ENCODE peak calls at places on chromosomes 4 and X, in seven cellular contexts. One of them, this sample, is unnamed.

GRCh38 chrX:42776195-42776594 is 1.8 kb downstream of the PPP1R2C start:
- DNase-seq in mesenchymal stem cell: no peak
- DNase-seq in RKO: no peak
- DNase-seq in astrocyte of the spinal cord: no peak
- DNase-seq in NCI-H345: no peak
- DNase-seq in MM.1S: no peak
- DNase-seq in stimulated activated CD4-positive, alpha-beta T cell treated with anti-CD3 and anti-CD28 coated beads, Interleukin-12 subunit alpha, Interleukin-12 subunit beta, amount 100 ng/mL, for 48 hours: no peak
- DNase-seq in this sample: no peak

GRCh38 chr4:178264001-178264400 is 821.8 kb upstream of the AGA start:
- DNase-seq in astrocyte of the spinal cord: no peak
- DNase-seq in mesenchymal stem cell: no peak
- DNase-seq in MM.1S: no peak
- DNase-seq in RKO: no peak
- DNase-seq in NCI-H345: no peak
- DNase-seq in stimulated activated CD4-positive, alpha-beta T cell treated with anti-CD3 and anti-CD28 coated beads, Interleukin-12 subunit alpha, Interleukin-12 subunit beta, amount 100 ng/mL, for 48 hours: no peak
- DNase-seq in this sample: no peak

GRCh38 chr4:83252782-83253405 is 31.7 kb downstream of the COQ2 start:
- DNase-seq in astrocyte of the spinal cord: peak
- DNase-seq in stimulated activated CD4-positive, alpha-beta T cell treated with anti-CD3 and anti-CD28 coated beads, Interleukin-12 subunit alpha, Interleukin-12 subunit beta, amount 100 ng/mL, for 48 hours: peak
- DNase-seq in RKO: peak
- DNase-seq in NCI-H345: peak
- DNase-seq in MM.1S: peak
- DNase-seq in mesenchymal stem cell: peak
- DNase-seq in this sample: peak

GRCh38 chr4:62644372-62644771 is 1444.2 kb downstream of the ADGRL3 start:
- DNase-seq in mesenchymal stem cell: peak
- DNase-seq in stimulated activated CD4-positive, alpha-beta T cell treated with anti-CD3 and anti-CD28 coated beads, Interleukin-12 subunit alpha, Interleukin-12 subunit beta, amount 100 ng/mL, for 48 hours: no peak
- DNase-seq in RKO: peak
- DNase-seq in NCI-H345: peak
- DNase-seq in astrocyte of the spinal cord: peak
- DNase-seq in MM.1S: peak
- DNase-seq in this sample: peak

GRCh38 chrX:54494970-54495813 is 842 bp downstream of the FGD1 start:
- DNase-seq in RKO: no peak
- DNase-seq in NCI-H345: no peak
- DNase-seq in stimulated activated CD4-positive, alpha-beta T cell treated with anti-CD3 and anti-CD28 coated beads, Interleukin-12 subunit alpha, Interleukin-12 subunit beta, amount 100 ng/mL, for 48 hours: no peak
- DNase-seq in astrocyte of the spinal cord: peak
- DNase-seq in MM.1S: no peak
- DNase-seq in mesenchymal stem cell: peak
- DNase-seq in this sample: peak

GRCh38 chr4:88605744-88606143 is 13.5 kb downstream of the HERC3 start:
- DNase-seq in MM.1S: no peak
- DNase-seq in NCI-H345: no peak
- DNase-seq in astrocyte of the spinal cord: no peak
- DNase-seq in mesenchymal stem cell: no peak
- DNase-seq in stimulated activated CD4-positive, alpha-beta T cell treated with anti-CD3 and anti-CD28 coated beads, Interleukin-12 subunit alpha, Interleukin-12 subunit beta, amount 100 ng/mL, for 48 hours: no peak
- DNase-seq in RKO: no peak
- DNase-seq in this sample: no peak

GRCh38 chr4:153275380-153276276 is 68.9 kb upstream of the MND1 start:
- DNase-seq in astrocyte of the spinal cord: no peak
- DNase-seq in MM.1S: no peak
- DNase-seq in NCI-H345: no peak
- DNase-seq in stimulated activated CD4-positive, alpha-beta T cell treated with anti-CD3 and anti-CD28 coated beads, Interleukin-12 subunit alpha, Interleukin-12 subunit beta, amount 100 ng/mL, for 48 hours: no peak
- DNase-seq in RKO: no peak
- DNase-seq in mesenchymal stem cell: no peak
- DNase-seq in this sample: no peak

GRCh38 chrX:119093991-119094741 is 21.4 kb downstream of the CT47C1 start:
- DNase-seq in MM.1S: no peak
- DNase-seq in RKO: no peak
- DNase-seq in NCI-H345: peak
- DNase-seq in stimulated activated CD4-positive, alpha-beta T cell treated with anti-CD3 and anti-CD28 coated beads, Interleukin-12 subunit alpha, Interleukin-12 subunit beta, amount 100 ng/mL, for 48 hours: no peak
- DNase-seq in astrocyte of the spinal cord: peak
- DNase-seq in mesenchymal stem cell: no peak
- DNase-seq in this sample: no peak

GRCh38 chr4:64582492-64582891 is 173.2 kb upstream of the TECRL start:
- DNase-seq in mesenchymal stem cell: no peak
- DNase-seq in NCI-H345: no peak
- DNase-seq in astrocyte of the spinal cord: no peak
- DNase-seq in MM.1S: no peak
- DNase-seq in RKO: no peak
- DNase-seq in stimulated activated CD4-positive, alpha-beta T cell treated with anti-CD3 and anti-CD28 coated beads, Interleukin-12 subunit alpha, Interleukin-12 subunit beta, amount 100 ng/mL, for 48 hours: no peak
- DNase-seq in this sample: no peak

GRCh38 chr4:11608992-11609391 is 180.3 kb upstream of the HS3ST1 start:
- DNase-seq in RKO: no peak
- DNase-seq in NCI-H345: no peak
- DNase-seq in stimulated activated CD4-positive, alpha-beta T cell treated with anti-CD3 and anti-CD28 coated beads, Interleukin-12 subunit alpha, Interleukin-12 subunit beta, amount 100 ng/mL, for 48 hours: no peak
- DNase-seq in mesenchymal stem cell: no peak
- DNase-seq in MM.1S: no peak
- DNase-seq in astrocyte of the spinal cord: no peak
- DNase-seq in this sample: no peak

GRCh38 chrX:116873678-116874077 is 410.9 kb upstream of the CT83 start:
- DNase-seq in NCI-H345: no peak
- DNase-seq in astrocyte of the spinal cord: peak
- DNase-seq in RKO: peak
- DNase-seq in MM.1S: no peak
- DNase-seq in stimulated activated CD4-positive, alpha-beta T cell treated with anti-CD3 and anti-CD28 coated beads, Interleukin-12 subunit alpha, Interleukin-12 subunit beta, amount 100 ng/mL, for 48 hours: no peak
- DNase-seq in mesenchymal stem cell: peak
- DNase-seq in this sample: peak

GRCh38 chr4:56241500-56241899 is 145.8 kb downstream of the AASDH start:
- DNase-seq in mesenchymal stem cell: no peak
- DNase-seq in NCI-H345: no peak
- DNase-seq in astrocyte of the spinal cord: no peak
- DNase-seq in stimulated activated CD4-positive, alpha-beta T cell treated with anti-CD3 and anti-CD28 coated beads, Interleukin-12 subunit alpha, Interleukin-12 subunit beta, amount 100 ng/mL, for 48 hours: no peak
- DNase-seq in RKO: no peak
- DNase-seq in MM.1S: no peak
- DNase-seq in this sample: no peak

GRCh38 chrX:2863646-2864045 is 34.9 kb downstream of the GYG2 start:
- DNase-seq in NCI-H345: no peak
- DNase-seq in mesenchymal stem cell: peak
- DNase-seq in astrocyte of the spinal cord: no peak
- DNase-seq in RKO: no peak
- DNase-seq in stimulated activated CD4-positive, alpha-beta T cell treated with anti-CD3 and anti-CD28 coated beads, Interleukin-12 subunit alpha, Interleukin-12 subunit beta, amount 100 ng/mL, for 48 hours: no peak
- DNase-seq in MM.1S: no peak
- DNase-seq in this sample: peak

GRCh38 chr4:78396613-78397291 is 154.8 kb upstream of the ANXA3 start:
- DNase-seq in RKO: no peak
- DNase-seq in MM.1S: no peak
- DNase-seq in NCI-H345: no peak
- DNase-seq in stimulated activated CD4-positive, alpha-beta T cell treated with anti-CD3 and anti-CD28 coated beads, Interleukin-12 subunit alpha, Interleukin-12 subunit beta, amount 100 ng/mL, for 48 hours: no peak
- DNase-seq in mesenchymal stem cell: no peak
- DNase-seq in astrocyte of the spinal cord: no peak
- DNase-seq in this sample: no peak

GRCh38 chrX:119181491-119181890 is 53.9 kb upstream of the KIAA1210 start:
- DNase-seq in MM.1S: no peak
- DNase-seq in mesenchymal stem cell: no peak
- DNase-seq in stimulated activated CD4-positive, alpha-beta T cell treated with anti-CD3 and anti-CD28 coated beads, Interleukin-12 subunit alpha, Interleukin-12 subunit beta, amount 100 ng/mL, for 48 hours: no peak
- DNase-seq in astrocyte of the spinal cord: no peak
- DNase-seq in RKO: peak
- DNase-seq in NCI-H345: no peak
- DNase-seq in this sample: peak

GRCh38 chrX:45001038-45001437 is 128.1 kb downstream of the KDM6A start:
- DNase-seq in NCI-H345: no peak
- DNase-seq in astrocyte of the spinal cord: no peak
- DNase-seq in mesenchymal stem cell: no peak
- DNase-seq in MM.1S: no peak
- DNase-seq in RKO: no peak
- DNase-seq in stimulated activated CD4-positive, alpha-beta T cell treated with anti-CD3 and anti-CD28 coated beads, Interleukin-12 subunit alpha, Interleukin-12 subunit beta, amount 100 ng/mL, for 48 hours: no peak
- DNase-seq in this sample: no peak

GRCh38 chrX:104324461-104324860 is 69.7 kb upstream of the ESX1 start:
- DNase-seq in mesenchymal stem cell: no peak
- DNase-seq in RKO: no peak
- DNase-seq in NCI-H345: no peak
- DNase-seq in astrocyte of the spinal cord: no peak
- DNase-seq in MM.1S: no peak
- DNase-seq in stimulated activated CD4-positive, alpha-beta T cell treated with anti-CD3 and anti-CD28 coated beads, Interleukin-12 subunit alpha, Interleukin-12 subunit beta, amount 100 ng/mL, for 48 hours: no peak
- DNase-seq in this sample: no peak

GRCh38 chrX:155334486-155335316 is at the start of gene CLIC2:
- DNase-seq in NCI-H345: peak
- DNase-seq in astrocyte of the spinal cord: peak
- DNase-seq in stimulated activated CD4-positive, alpha-beta T cell treated with anti-CD3 and anti-CD28 coated beads, Interleukin-12 subunit alpha, Interleukin-12 subunit beta, amount 100 ng/mL, for 48 hours: no peak
- DNase-seq in MM.1S: peak
- DNase-seq in RKO: no peak
- DNase-seq in mesenchymal stem cell: peak
- DNase-seq in this sample: peak

GRCh38 chr4:54678826-54679225 is 21.1 kb downstream of the KIT start:
- DNase-seq in NCI-H345: no peak
- DNase-seq in MM.1S: no peak
- DNase-seq in astrocyte of the spinal cord: no peak
- DNase-seq in RKO: no peak
- DNase-seq in stimulated activated CD4-positive, alpha-beta T cell treated with anti-CD3 and anti-CD28 coated beads, Interleukin-12 subunit alpha, Interleukin-12 subunit beta, amount 100 ng/mL, for 48 hours: no peak
- DNase-seq in mesenchymal stem cell: no peak
- DNase-seq in this sample: no peak

GRCh38 chr4:173371292-173372192 is 788 bp downstream of the SAP30 start:
- DNase-seq in stimulated activated CD4-positive, alpha-beta T cell treated with anti-CD3 and anti-CD28 coated beads, Interleukin-12 subunit alpha, Interleukin-12 subunit beta, amount 100 ng/mL, for 48 hours: no peak
- DNase-seq in astrocyte of the spinal cord: peak
- DNase-seq in NCI-H345: peak
- DNase-seq in RKO: peak
- DNase-seq in mesenchymal stem cell: peak
- DNase-seq in MM.1S: peak
- DNase-seq in this sample: peak

GRCh38 chr4:40908702-40909362 is 159.1 kb downstream of the NSUN7 start:
- DNase-seq in NCI-H345: peak
- DNase-seq in stimulated activated CD4-positive, alpha-beta T cell treated with anti-CD3 and anti-CD28 coated beads, Interleukin-12 subunit alpha, Interleukin-12 subunit beta, amount 100 ng/mL, for 48 hours: peak
- DNase-seq in mesenchymal stem cell: peak
- DNase-seq in RKO: peak
- DNase-seq in MM.1S: peak
- DNase-seq in astrocyte of the spinal cord: peak
- DNase-seq in this sample: peak

GRCh38 chrX:26783512-26784225 is 567.7 kb downstream of the MAGEB5 start:
- DNase-seq in mesenchymal stem cell: peak
- DNase-seq in NCI-H345: peak
- DNase-seq in astrocyte of the spinal cord: peak
- DNase-seq in RKO: peak
- DNase-seq in stimulated activated CD4-positive, alpha-beta T cell treated with anti-CD3 and anti-CD28 coated beads, Interleukin-12 subunit alpha, Interleukin-12 subunit beta, amount 100 ng/mL, for 48 hours: no peak
- DNase-seq in MM.1S: peak
- DNase-seq in this sample: no peak

GRCh38 chr4:6093671-6094070 is 75.4 kb upstream of the C4orf50 start:
- DNase-seq in MM.1S: no peak
- DNase-seq in mesenchymal stem cell: no peak
- DNase-seq in stimulated activated CD4-positive, alpha-beta T cell treated with anti-CD3 and anti-CD28 coated beads, Interleukin-12 subunit alpha, Interleukin-12 subunit beta, amount 100 ng/mL, for 48 hours: no peak
- DNase-seq in astrocyte of the spinal cord: no peak
- DNase-seq in RKO: no peak
- DNase-seq in NCI-H345: no peak
- DNase-seq in this sample: no peak

GRCh38 chr4:6873792-6874461 is 35.7 kb upstream of the TBC1D14 start:
- DNase-seq in RKO: peak
- DNase-seq in MM.1S: peak
- DNase-seq in NCI-H345: peak
- DNase-seq in astrocyte of the spinal cord: peak
- DNase-seq in mesenchymal stem cell: peak
- DNase-seq in stimulated activated CD4-positive, alpha-beta T cell treated with anti-CD3 and anti-CD28 coated beads, Interleukin-12 subunit alpha, Interleukin-12 subunit beta, amount 100 ng/mL, for 48 hours: peak
- DNase-seq in this sample: peak

GRCh38 chr4:11436084-11436483 is 7.4 kb upstream of the HS3ST1 start:
- DNase-seq in mesenchymal stem cell: no peak
- DNase-seq in NCI-H345: no peak
- DNase-seq in stimulated activated CD4-positive, alpha-beta T cell treated with anti-CD3 and anti-CD28 coated beads, Interleukin-12 subunit alpha, Interleukin-12 subunit beta, amount 100 ng/mL, for 48 hours: no peak
- DNase-seq in MM.1S: no peak
- DNase-seq in astrocyte of the spinal cord: no peak
- DNase-seq in RKO: no peak
- DNase-seq in this sample: no peak

GRCh38 chr4:73187325-73187724 is 71.3 kb downstream of the ANKRD17 start:
- DNase-seq in astrocyte of the spinal cord: peak
- DNase-seq in stimulated activated CD4-positive, alpha-beta T cell treated with anti-CD3 and anti-CD28 coated beads, Interleukin-12 subunit alpha, Interleukin-12 subunit beta, amount 100 ng/mL, for 48 hours: no peak
- DNase-seq in NCI-H345: no peak
- DNase-seq in MM.1S: no peak
- DNase-seq in RKO: peak
- DNase-seq in mesenchymal stem cell: peak
- DNase-seq in this sample: no peak

GRCh38 chr4:89681671-89682070 is 155.3 kb downstream of the SNCA start:
- DNase-seq in astrocyte of the spinal cord: no peak
- DNase-seq in mesenchymal stem cell: no peak
- DNase-seq in MM.1S: no peak
- DNase-seq in stimulated activated CD4-positive, alpha-beta T cell treated with anti-CD3 and anti-CD28 coated beads, Interleukin-12 subunit alpha, Interleukin-12 subunit beta, amount 100 ng/mL, for 48 hours: no peak
- DNase-seq in RKO: no peak
- DNase-seq in NCI-H345: no peak
- DNase-seq in this sample: no peak

GRCh38 chr4:89708903-89709361 is 128.0 kb downstream of the SNCA start:
- DNase-seq in astrocyte of the spinal cord: peak
- DNase-seq in MM.1S: no peak
- DNase-seq in NCI-H345: no peak
- DNase-seq in RKO: no peak
- DNase-seq in stimulated activated CD4-positive, alpha-beta T cell treated with anti-CD3 and anti-CD28 coated beads, Interleukin-12 subunit alpha, Interleukin-12 subunit beta, amount 100 ng/mL, for 48 hours: no peak
- DNase-seq in mesenchymal stem cell: peak
- DNase-seq in this sample: no peak

GRCh38 chr4:94507708-94508107 is 56.0 kb downstream of the PDLIM5 start:
- DNase-seq in RKO: peak
- DNase-seq in astrocyte of the spinal cord: peak
- DNase-seq in mesenchymal stem cell: peak
- DNase-seq in NCI-H345: no peak
- DNase-seq in stimulated activated CD4-positive, alpha-beta T cell treated with anti-CD3 and anti-CD28 coated beads, Interleukin-12 subunit alpha, Interleukin-12 subunit beta, amount 100 ng/mL, for 48 hours: no peak
- DNase-seq in MM.1S: no peak
- DNase-seq in this sample: peak

GRCh38 chr4:86948276-86948675 is 13.5 kb downstream of the AFF1 start:
- DNase-seq in mesenchymal stem cell: no peak
- DNase-seq in stimulated activated CD4-positive, alpha-beta T cell treated with anti-CD3 and anti-CD28 coated beads, Interleukin-12 subunit alpha, Interleukin-12 subunit beta, amount 100 ng/mL, for 48 hours: no peak
- DNase-seq in NCI-H345: peak
- DNase-seq in MM.1S: no peak
- DNase-seq in RKO: no peak
- DNase-seq in astrocyte of the spinal cord: no peak
- DNase-seq in this sample: no peak

GRCh38 chr4:118586357-118586790 is 98.8 kb upstream of the METTL14 start:
- DNase-seq in stimulated activated CD4-positive, alpha-beta T cell treated with anti-CD3 and anti-CD28 coated beads, Interleukin-12 subunit alpha, Interleukin-12 subunit beta, amount 100 ng/mL, for 48 hours: no peak
- DNase-seq in RKO: no peak
- DNase-seq in MM.1S: no peak
- DNase-seq in NCI-H345: no peak
- DNase-seq in mesenchymal stem cell: no peak
- DNase-seq in astrocyte of the spinal cord: no peak
- DNase-seq in this sample: no peak

GRCh38 chr4:147691820-147692219 is 7.9 kb upstream of the PRMT9 start:
- DNase-seq in MM.1S: no peak
- DNase-seq in mesenchymal stem cell: no peak
- DNase-seq in NCI-H345: no peak
- DNase-seq in stimulated activated CD4-positive, alpha-beta T cell treated with anti-CD3 and anti-CD28 coated beads, Interleukin-12 subunit alpha, Interleukin-12 subunit beta, amount 100 ng/mL, for 48 hours: no peak
- DNase-seq in astrocyte of the spinal cord: no peak
- DNase-seq in RKO: no peak
- DNase-seq in this sample: no peak

GRCh38 chrX:29431895-29432294 is 783.5 kb upstream of the MAGEB2 start:
- DNase-seq in RKO: no peak
- DNase-seq in MM.1S: no peak
- DNase-seq in astrocyte of the spinal cord: peak
- DNase-seq in stimulated activated CD4-positive, alpha-beta T cell treated with anti-CD3 and anti-CD28 coated beads, Interleukin-12 subunit alpha, Interleukin-12 subunit beta, amount 100 ng/mL, for 48 hours: no peak
- DNase-seq in mesenchymal stem cell: no peak
- DNase-seq in NCI-H345: no peak
- DNase-seq in this sample: no peak

GRCh38 chr4:27360651-27361347 is 500.2 kb downstream of the STIM2 start:
- DNase-seq in mesenchymal stem cell: peak
- DNase-seq in NCI-H345: no peak
- DNase-seq in MM.1S: no peak
- DNase-seq in stimulated activated CD4-positive, alpha-beta T cell treated with anti-CD3 and anti-CD28 coated beads, Interleukin-12 subunit alpha, Interleukin-12 subunit beta, amount 100 ng/mL, for 48 hours: no peak
- DNase-seq in RKO: peak
- DNase-seq in astrocyte of the spinal cord: peak
- DNase-seq in this sample: peak

GRCh38 chr4:6885953-6886557 is 23.6 kb upstream of the TBC1D14 start:
- DNase-seq in NCI-H345: peak
- DNase-seq in RKO: peak
- DNase-seq in astrocyte of the spinal cord: peak
- DNase-seq in mesenchymal stem cell: peak
- DNase-seq in stimulated activated CD4-positive, alpha-beta T cell treated with anti-CD3 and anti-CD28 coated beads, Interleukin-12 subunit alpha, Interleukin-12 subunit beta, amount 100 ng/mL, for 48 hours: no peak
- DNase-seq in MM.1S: no peak
- DNase-seq in this sample: no peak

GRCh38 chrX:49695276-49696180 is at the start of gene PAGE1:
- DNase-seq in NCI-H345: no peak
- DNase-seq in RKO: no peak
- DNase-seq in mesenchymal stem cell: no peak
- DNase-seq in MM.1S: no peak
- DNase-seq in stimulated activated CD4-positive, alpha-beta T cell treated with anti-CD3 and anti-CD28 coated beads, Interleukin-12 subunit alpha, Interleukin-12 subunit beta, amount 100 ng/mL, for 48 hours: no peak
- DNase-seq in astrocyte of the spinal cord: no peak
- DNase-seq in this sample: no peak

GRCh38 chr4:60683357-60683756 is 516.8 kb upstream of the ADGRL3 start:
- DNase-seq in NCI-H345: no peak
- DNase-seq in RKO: peak
- DNase-seq in astrocyte of the spinal cord: peak
- DNase-seq in mesenchymal stem cell: peak
- DNase-seq in MM.1S: no peak
- DNase-seq in stimulated activated CD4-positive, alpha-beta T cell treated with anti-CD3 and anti-CD28 coated beads, Interleukin-12 subunit alpha, Interleukin-12 subunit beta, amount 100 ng/mL, for 48 hours: no peak
- DNase-seq in this sample: peak